ENCODE peak calls at places on chromosomes 13 and 19, in seven cellular contexts. M is neural crest cell; V is BE2C; J is CD8-positive, alpha-beta T cell; I is cardiac fibroblast; W is GM23338; N is AG09319. S is an unnamed sample.

GRCh38 chr19:51129716-51130115 is 5.0 kb downstream of the SIGLEC9 start:
- DNase-seq in M (no peak), V (no peak), J (no peak), I (no peak), W (no peak), N (no peak), S (no peak)

GRCh38 chr13:101150998-101151397 is 265.3 kb downstream of the NALCN start:
- DNase-seq in M (no peak), V (no peak), J (no peak), I (peak), W (no peak), N (no peak), S (no peak)

GRCh38 chr13:89694471-89694870 is 1653.0 kb upstream of the MIR17HG start:
- DNase-seq in M (no peak), V (no peak), J (no peak), I (no peak), W (no peak), N (no peak), S (no peak)

GRCh38 chr13:113877149-113877990 is 13.5 kb upstream of the GAS6 start:
- DNase-seq in M (no peak), V (no peak), J (peak), I (no peak), W (no peak), N (no peak), S (no peak)

GRCh38 chr13:33274264-33274663 is 11.3 kb downstream of the STARD13 start:
- DNase-seq in M (no peak), V (no peak), J (no peak), I (peak), W (no peak), N (no peak), S (no peak)

GRCh38 chr13:95437561-95437960 is 115.0 kb upstream of the CLDN10 start:
- DNase-seq in M (no peak), V (no peak), J (no peak), I (no peak), W (no peak), N (no peak), S (no peak)

GRCh38 chr13:66353664-66354063 is 876.5 kb downstream of the PCDH9 start:
- DNase-seq in M (no peak), V (no peak), J (no peak), I (peak), W (no peak), N (no peak), S (no peak)

GRCh38 chr13:50629497-50629896 is 214.0 kb downstream of the DLEU7 start:
- DNase-seq in M (no peak), V (no peak), J (no peak), I (no peak), W (no peak), N (no peak), S (no peak)

GRCh38 chr13:99577934-99578917 is 77.0 kb downstream of the TM9SF2 start:
- DNase-seq in M (peak), V (no peak), J (no peak), I (peak), W (peak), N (no peak), S (no peak)

GRCh38 chr19:16371540-16371986 is 46.9 kb downstream of the KLF2 start:
- DNase-seq in M (no peak), V (no peak), J (peak), I (no peak), W (no peak), N (no peak), S (no peak)

GRCh38 chr19:49820125-49820524 is 2.0 kb downstream of the MED25 start:
- DNase-seq in M (no peak), V (no peak), J (no peak), I (no peak), W (no peak), N (no peak), S (no peak)

GRCh38 chr13:99119686-99120085 is 81.0 kb upstream of the UBAC2 start:
- DNase-seq in M (no peak), V (no peak), J (no peak), I (no peak), W (no peak), N (no peak), S (no peak)

GRCh38 chr13:19062801-19063200 is 118.8 kb downstream of the TUBA3C start:
- DNase-seq in M (no peak), V (no peak), J (no peak), I (no peak), W (no peak), N (no peak), S (no peak)

GRCh38 chr13:31433201-31433600 is 233.4 kb downstream of the B3GLCT start:
- DNase-seq in M (no peak), V (no peak), J (no peak), I (no peak), W (no peak), N (peak), S (no peak)

GRCh38 chr19:34432797-34433196 is 4.6 kb downstream of the UBA2 start:
- DNase-seq in M (no peak), V (no peak), J (no peak), I (peak), W (peak), N (no peak), S (no peak)

GRCh38 chr13:31699650-31700049 is 39.7 kb upstream of the RXFP2 start:
- DNase-seq in M (peak), V (no peak), J (no peak), I (peak), W (peak), N (no peak), S (peak)

GRCh38 chr13:35266412-35266811 is 210.1 kb downstream of the MAB21L1 start:
- DNase-seq in M (no peak), V (no peak), J (no peak), I (no peak), W (no peak), N (no peak), S (no peak)

GRCh38 chr19:14871619-14872230 is 14.2 kb downstream of the OR7A17 start:
- DNase-seq in M (no peak), V (no peak), J (no peak), I (peak), W (peak), N (no peak), S (no peak)

GRCh38 chr13:101739382-101740178 is 287.1 kb downstream of the ITGBL1 start:
- DNase-seq in M (no peak), V (no peak), J (no peak), I (no peak), W (no peak), N (no peak), S (no peak)

GRCh38 chr13:28820099-28821051 is at the start of gene MTUS2:
- DNase-seq in M (peak), V (no peak), J (no peak), I (no peak), W (peak), N (no peak), S (peak)

GRCh38 chr19:1857648-1858326 is 5.6 kb downstream of the KLF16 start:
- DNase-seq in M (no peak), V (no peak), J (no peak), I (no peak), W (no peak), N (no peak), S (no peak)

GRCh38 chr13:113058988-113059850 is 46.4 kb upstream of the F7 start:
- DNase-seq in M (no peak), V (no peak), J (no peak), I (no peak), W (no peak), N (no peak), S (no peak)

GRCh38 chr19:34220472-34221063 is 33.8 kb upstream of the GARRE1 start:
- DNase-seq in M (peak), V (peak), J (peak), I (peak), W (peak), N (peak), S (peak)

GRCh38 chr13:102868366-102868936 is 22.6 kb downstream of the ERCC5 start:
- DNase-seq in M (no peak), V (no peak), J (no peak), I (peak), W (no peak), N (no peak), S (no peak)

GRCh38 chr19:38375748-38376147 is 1.4 kb downstream of the PSMD8 start:
- DNase-seq in M (no peak), V (no peak), J (no peak), I (peak), W (no peak), N (no peak), S (no peak)

GRCh38 chr19:30313353-30313750 is 58.8 kb upstream of the ZNF536 start:
- DNase-seq in M (no peak), V (no peak), J (no peak), I (no peak), W (no peak), N (no peak), S (no peak)

GRCh38 chr13:37453246-37453645 is 145.3 kb downstream of the POSTN start:
- DNase-seq in M (no peak), V (no peak), J (no peak), I (peak), W (no peak), N (no peak), S (no peak)

GRCh38 chr13:43546260-43546659 is 240.5 kb downstream of the ENOX1 start:
- DNase-seq in M (no peak), V (peak), J (no peak), I (no peak), W (no peak), N (no peak), S (no peak)

GRCh38 chr13:21034602-21035190 is 26.7 kb downstream of the LATS2 start:
- DNase-seq in M (no peak), V (no peak), J (no peak), I (peak), W (peak), N (no peak), S (peak)
- TF ChIP-seq CTCF in M (peak), V (peak), J (no peak), I (peak), W (peak), N (peak), S (no peak)

GRCh38 chr13:78601124-78601885 is 2.0 kb downstream of the POU4F1 start:
- DNase-seq in M (no peak), V (no peak), J (no peak), I (no peak), W (peak), N (no peak), S (no peak)
- TF ChIP-seq CTCF in M (no peak), V (no peak), J (no peak), I (no peak), W (no peak), N (no peak), S (no peak)

DNA sequence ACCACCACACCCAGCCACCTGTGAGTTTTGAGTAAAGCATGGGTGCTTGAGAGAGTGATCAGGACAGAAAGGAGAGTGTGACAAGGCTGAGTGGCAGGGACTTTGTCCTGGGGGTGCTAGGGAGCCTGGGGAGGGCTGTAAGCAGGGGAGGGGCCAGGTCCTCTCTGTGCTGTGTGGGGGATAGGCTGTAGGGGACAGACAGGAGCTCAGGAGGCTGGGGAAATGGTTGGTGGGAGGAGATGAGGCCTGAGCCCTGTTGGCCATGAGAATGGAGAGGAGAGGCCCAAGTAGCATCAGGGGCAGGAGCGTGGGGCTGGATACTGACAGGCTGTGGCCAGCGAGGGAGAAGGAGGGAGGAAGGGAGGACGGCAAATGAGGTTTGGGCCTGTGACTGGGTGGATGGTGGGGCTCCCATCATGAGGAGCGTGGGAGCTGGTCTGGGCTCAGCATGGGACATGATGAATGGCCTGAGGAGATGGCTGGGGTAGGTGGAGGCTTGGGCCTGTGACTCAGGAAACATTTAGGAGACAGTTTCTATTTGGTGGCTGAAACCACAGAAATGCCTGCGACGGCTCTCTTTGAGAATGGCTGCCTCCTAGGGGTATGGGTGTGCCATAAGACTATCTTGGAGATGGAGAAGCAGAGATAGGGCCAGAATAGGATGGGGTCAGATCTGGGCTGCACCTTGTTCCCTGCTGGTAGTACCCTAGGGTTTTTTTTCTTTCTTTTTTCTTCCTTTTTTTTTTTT is 25.0 kb downstream of the GRIN2D start:
- DNase-seq in M (no peak), V (no peak), J (no peak), I (no peak), W (peak), N (no peak), S (no peak)
- TF ChIP-seq CTCF in M (no peak), V (no peak), J (no peak), I (no peak), W (peak), N (no peak), S (no peak)

GRCh38 chr19:35741216-35741541 is 1.1 kb downstream of the IGFLR1 start:
- DNase-seq in M (no peak), V (no peak), J (no peak), I (no peak), W (no peak), N (no peak), S (no peak)
- TF ChIP-seq CTCF in M (peak), V (peak), J (no peak), I (no peak), W (peak), N (no peak), S (no peak)

DNA sequence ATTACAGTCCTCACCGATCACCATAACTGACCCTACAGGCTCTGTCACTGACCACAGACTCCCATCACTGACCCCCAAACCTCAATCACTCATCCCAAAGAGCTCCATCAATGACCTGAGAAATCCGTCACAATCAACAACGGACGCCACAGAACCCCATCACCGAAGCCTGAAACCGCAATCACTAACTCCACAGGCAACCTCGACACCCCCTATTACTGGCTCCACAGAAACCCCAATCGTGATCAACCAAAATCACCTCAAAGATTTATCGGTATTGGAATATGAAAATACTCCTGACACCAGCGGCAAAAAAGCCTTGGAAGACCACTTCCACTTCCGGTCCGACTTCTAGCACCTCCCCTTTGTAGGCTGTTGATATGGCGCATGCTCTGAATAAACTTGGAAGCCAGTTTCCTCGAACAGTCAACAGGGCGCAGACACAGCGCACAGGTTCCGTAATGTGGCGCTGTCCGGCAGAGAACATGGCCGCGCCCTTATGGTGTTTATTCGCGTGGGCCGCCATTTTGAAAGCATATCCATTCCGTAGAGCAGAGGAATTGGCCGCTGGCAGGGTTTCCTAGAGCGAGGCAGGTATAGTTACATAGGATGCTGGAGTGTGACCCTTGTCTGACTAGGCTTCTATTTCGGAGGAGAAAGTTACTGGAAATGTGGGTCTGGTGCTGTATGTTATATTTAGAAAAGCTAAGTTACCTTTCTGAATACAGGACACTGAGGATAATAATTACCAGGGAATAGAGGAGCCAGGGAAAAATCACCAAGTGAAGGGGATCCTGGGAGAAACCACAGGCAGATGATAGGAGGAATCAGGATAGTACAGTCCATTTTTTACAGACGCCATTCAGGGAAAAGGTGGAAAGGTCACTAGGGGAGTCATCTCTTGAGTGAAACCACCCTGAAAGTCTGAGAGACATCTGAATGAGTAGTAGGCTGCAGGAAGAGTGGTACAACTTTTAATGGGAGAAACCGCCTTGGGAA is at the start of gene ZNF585A:
- DNase-seq in M (peak), V (peak), J (peak), I (peak), W (peak), N (peak), S (peak)
- TF ChIP-seq CTCF in M (peak), V (peak), J (no peak), I (peak), W (no peak), N (peak), S (no peak)

GRCh38 chr13:87998081-87998480 is 326.9 kb downstream of the SLITRK5 start:
- DNase-seq in M (no peak), V (no peak), J (no peak), I (no peak), W (no peak), N (no peak), S (no peak)

GRCh38 chr13:88000787-88001186 is 329.6 kb downstream of the SLITRK5 start:
- DNase-seq in M (no peak), V (no peak), J (no peak), I (no peak), W (no peak), N (no peak), S (no peak)

GRCh38 chr13:88000239-88000638 is 329.1 kb downstream of the SLITRK5 start:
- DNase-seq in M (no peak), V (no peak), J (no peak), I (no peak), W (no peak), N (no peak), S (no peak)

GRCh38 chr13:87999141-87999765 is 328.1 kb downstream of the SLITRK5 start:
- DNase-seq in M (no peak), V (no peak), J (no peak), I (no peak), W (no peak), N (no peak), S (no peak)

GRCh38 chr13:87999791-88000190 is 328.6 kb downstream of the SLITRK5 start:
- DNase-seq in M (no peak), V (no peak), J (no peak), I (no peak), W (peak), N (no peak), S (no peak)
- TF ChIP-seq CTCF in M (no peak), V (peak), J (no peak), I (no peak), W (no peak), N (peak), S (no peak)

DNA sequence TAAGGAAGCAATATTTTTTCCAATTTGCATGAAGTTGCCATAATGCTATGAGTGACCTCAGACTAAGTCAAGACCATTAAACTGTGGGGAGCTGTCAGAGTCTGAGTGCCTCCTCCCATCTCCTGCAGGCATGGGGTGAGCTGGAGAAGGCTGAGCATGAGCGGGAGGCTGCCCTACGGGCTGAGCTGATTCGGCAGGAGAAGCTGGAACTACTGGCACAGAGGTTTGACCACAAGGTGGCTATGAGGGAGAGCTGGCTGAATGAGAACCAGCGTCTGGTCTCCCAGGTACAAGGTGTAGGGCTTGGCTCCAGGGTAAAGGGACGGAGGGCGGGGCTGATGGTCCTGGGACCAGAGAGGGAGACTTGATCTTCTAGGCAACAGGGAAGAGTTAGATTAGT is 35.8 kb downstream of the SPTBN4 start:
- DNase-seq in M (no peak), V (no peak), J (no peak), I (no peak), W (peak), N (no peak), S (no peak)
- TF ChIP-seq CTCF in M (peak), V (peak), J (no peak), I (peak), W (peak), N (no peak), S (no peak)

GRCh38 chr19:29260477-29261317 is 47.7 kb upstream of the UQCRFS1 start:
- DNase-seq in M (peak), V (peak), J (no peak), I (peak), W (peak), N (no peak), S (peak)
- TF ChIP-seq CTCF in M (peak), V (peak), J (no peak), I (peak), W (peak), N (peak), S (peak)

GRCh38 chr13:46031581-46032263 is 20.8 kb downstream of the ZC3H13 start:
- DNase-seq in M (no peak), V (no peak), J (no peak), I (peak), W (no peak), N (no peak), S (no peak)

GRCh38 chr13:46035066-46035465 is 17.5 kb downstream of the ZC3H13 start:
- DNase-seq in M (no peak), V (no peak), J (no peak), I (no peak), W (no peak), N (no peak), S (no peak)

DNA sequence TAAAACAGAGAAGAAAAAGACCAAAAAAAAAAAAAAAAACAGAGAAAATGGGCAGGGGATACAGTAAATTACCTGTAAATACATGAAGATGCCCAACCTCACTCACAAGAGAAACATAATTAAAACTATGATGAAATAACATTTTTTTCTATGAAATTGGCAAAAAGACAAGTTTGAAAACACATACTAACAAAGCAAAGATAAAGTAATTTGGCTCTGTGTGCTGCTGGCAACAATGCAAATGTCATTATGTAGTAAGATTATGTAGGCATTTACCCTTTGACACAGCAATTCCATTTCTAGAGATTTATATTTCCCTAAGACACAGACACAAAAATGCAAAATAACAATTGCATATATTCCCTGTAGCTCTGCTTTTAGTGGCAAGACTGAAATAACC is 20.2 kb downstream of the ZC3H13 start:
- DNase-seq in M (no peak), V (no peak), J (no peak), I (no peak), W (no peak), N (no peak), S (no peak)
- TF ChIP-seq CTCF in M (no peak), V (no peak), J (no peak), I (no peak), W (no peak), N (no peak), S (no peak)

GRCh38 chr13:20711301-20712044 is 8.0 kb downstream of the IL17D start:
- DNase-seq in M (peak), V (no peak), J (no peak), I (peak), W (peak), N (no peak), S (no peak)
- TF ChIP-seq CTCF in M (no peak), V (no peak), J (no peak), I (no peak), W (no peak), N (no peak), S (no peak)